ENCODE peak calls at places on chromosomes 5 and 9, in ten cellular contexts. One of them, this sample, is unnamed.

GRCh38 chr5:108345541-108346171 is 36.2 kb downstream of the FBXL17 start:
- DNase-seq in stomach: no peak
- DNase-seq in ovary: no peak
- DNase-seq in A549: peak
- DNase-seq in H1: no peak
- DNase-seq in suprapubic skin: no peak
- DNase-seq in tibial nerve: no peak
- DNase-seq in sigmoid colon: no peak
- DNase-seq in K562: no peak
- DNase-seq in HepG2: peak
- DNase-seq in this sample: no peak

GRCh38 chr9:6645153-6646027 is at the start of gene GLDC:
- DNase-seq in stomach: peak
- DNase-seq in ovary: peak
- DNase-seq in A549: peak
- DNase-seq in H1: peak
- DNase-seq in suprapubic skin: no peak
- DNase-seq in tibial nerve: no peak
- DNase-seq in sigmoid colon: no peak
- DNase-seq in K562: no peak
- DNase-seq in HepG2: peak
- DNase-seq in this sample: peak

GRCh38 chr9:134899168-134899567 is 18.5 kb downstream of the FCN1 start:
- DNase-seq in stomach: no peak
- DNase-seq in ovary: no peak
- DNase-seq in A549: no peak
- DNase-seq in H1: no peak
- DNase-seq in suprapubic skin: no peak
- DNase-seq in tibial nerve: no peak
- DNase-seq in sigmoid colon: no peak
- DNase-seq in K562: no peak
- DNase-seq in HepG2: no peak
- DNase-seq in this sample: no peak

GRCh38 chr9:14993061-14993800 is 83.0 kb upstream of the FREM1 start:
- DNase-seq in stomach: peak
- DNase-seq in ovary: peak
- DNase-seq in A549: peak
- DNase-seq in H1: peak
- DNase-seq in suprapubic skin: peak
- DNase-seq in tibial nerve: peak
- DNase-seq in sigmoid colon: peak
- DNase-seq in K562: peak
- DNase-seq in HepG2: no peak
- DNase-seq in this sample: peak

GRCh38 chr5:173890195-173890951 is 2.2 kb downstream of the CPEB4 start:
- DNase-seq in stomach: no peak
- DNase-seq in ovary: peak
- DNase-seq in A549: no peak
- DNase-seq in H1: no peak
- DNase-seq in suprapubic skin: no peak
- DNase-seq in tibial nerve: no peak
- DNase-seq in sigmoid colon: peak
- DNase-seq in K562: peak
- DNase-seq in HepG2: no peak
- DNase-seq in this sample: no peak

GRCh38 chr5:80672140-80672736 is 17.5 kb upstream of the DHFR start:
- DNase-seq in stomach: peak
- DNase-seq in ovary: peak
- DNase-seq in A549: peak
- DNase-seq in H1: no peak
- DNase-seq in suprapubic skin: peak
- DNase-seq in tibial nerve: peak
- DNase-seq in sigmoid colon: peak
- DNase-seq in K562: peak
- DNase-seq in HepG2: peak
- DNase-seq in this sample: peak

GRCh38 chr5:146529984-146530383 is 14.0 kb upstream of the GPR151 start:
- DNase-seq in stomach: no peak
- DNase-seq in ovary: no peak
- DNase-seq in A549: no peak
- DNase-seq in H1: no peak
- DNase-seq in suprapubic skin: no peak
- DNase-seq in tibial nerve: no peak
- DNase-seq in sigmoid colon: no peak
- DNase-seq in K562: no peak
- DNase-seq in HepG2: no peak
- DNase-seq in this sample: no peak

GRCh38 chr9:35733109-35733541 is 659 bp downstream of the CREB3 start:
- DNase-seq in stomach: no peak
- DNase-seq in ovary: no peak
- DNase-seq in A549: peak
- DNase-seq in H1: peak
- DNase-seq in suprapubic skin: no peak
- DNase-seq in tibial nerve: no peak
- DNase-seq in sigmoid colon: no peak
- DNase-seq in K562: peak
- DNase-seq in HepG2: peak
- DNase-seq in this sample: peak

GRCh38 chr5:14017904-14018303 is 73.4 kb upstream of the DNAH5 start:
- DNase-seq in stomach: no peak
- DNase-seq in ovary: no peak
- DNase-seq in A549: no peak
- DNase-seq in H1: no peak
- DNase-seq in suprapubic skin: no peak
- DNase-seq in tibial nerve: no peak
- DNase-seq in sigmoid colon: no peak
- DNase-seq in K562: no peak
- DNase-seq in HepG2: no peak
- DNase-seq in this sample: no peak

GRCh38 chr5:40021007-40021406 is 596.2 kb upstream of the DAB2 start:
- DNase-seq in stomach: no peak
- DNase-seq in ovary: no peak
- DNase-seq in A549: no peak
- DNase-seq in H1: no peak
- DNase-seq in suprapubic skin: no peak
- DNase-seq in tibial nerve: no peak
- DNase-seq in sigmoid colon: no peak
- DNase-seq in K562: no peak
- DNase-seq in HepG2: no peak
- DNase-seq in this sample: no peak

GRCh38 chr9:113238859-113239231 is 17.5 kb downstream of the SLC31A1 start:
- DNase-seq in stomach: no peak
- DNase-seq in ovary: no peak
- DNase-seq in A549: no peak
- DNase-seq in H1: no peak
- DNase-seq in suprapubic skin: no peak
- DNase-seq in tibial nerve: no peak
- DNase-seq in sigmoid colon: no peak
- DNase-seq in K562: no peak
- DNase-seq in HepG2: no peak
- DNase-seq in this sample: no peak
- TF ChIP-seq EP300 in stomach: no peak
- TF ChIP-seq EP300 in ovary: no peak
- TF ChIP-seq EP300 in A549: no peak
- TF ChIP-seq EP300 in H1: no peak
- TF ChIP-seq EP300 in suprapubic skin: no peak
- TF ChIP-seq EP300 in tibial nerve: no peak
- TF ChIP-seq EP300 in sigmoid colon: no peak
- TF ChIP-seq EP300 in K562: no peak
- TF ChIP-seq EP300 in HepG2: no peak
- TF ChIP-seq EP300 in this sample: no peak

DNA sequence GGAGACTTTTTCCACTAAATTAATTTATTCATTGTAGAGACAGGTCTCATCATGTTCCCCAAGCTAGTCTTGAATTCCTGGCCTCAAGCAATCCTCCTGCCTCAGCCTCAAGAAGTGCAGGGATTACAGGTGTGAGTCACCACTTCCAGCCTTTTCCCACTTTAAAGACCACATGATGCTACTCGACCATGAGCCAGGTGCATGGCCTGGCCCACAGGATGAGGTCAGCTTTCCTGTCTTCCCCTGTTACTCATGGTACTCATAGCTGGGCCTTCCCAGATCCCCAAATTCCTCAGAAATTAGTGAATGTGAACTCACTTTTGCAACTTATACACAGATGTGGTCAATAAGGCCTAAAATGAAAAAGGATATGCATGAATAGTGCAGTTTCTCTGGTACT is 395.9 kb downstream of the SEMA5A start:
- DNase-seq in stomach: no peak
- DNase-seq in ovary: no peak
- DNase-seq in A549: no peak
- DNase-seq in H1: no peak
- DNase-seq in suprapubic skin: no peak
- DNase-seq in tibial nerve: no peak
- DNase-seq in sigmoid colon: no peak
- DNase-seq in K562: no peak
- DNase-seq in HepG2: no peak
- DNase-seq in this sample: no peak
- TF ChIP-seq EP300 in stomach: no peak
- TF ChIP-seq EP300 in ovary: no peak
- TF ChIP-seq EP300 in A549: no peak
- TF ChIP-seq EP300 in H1: no peak
- TF ChIP-seq EP300 in suprapubic skin: no peak
- TF ChIP-seq EP300 in tibial nerve: no peak
- TF ChIP-seq EP300 in sigmoid colon: no peak
- TF ChIP-seq EP300 in K562: no peak
- TF ChIP-seq EP300 in HepG2: no peak
- TF ChIP-seq EP300 in this sample: no peak

DNA sequence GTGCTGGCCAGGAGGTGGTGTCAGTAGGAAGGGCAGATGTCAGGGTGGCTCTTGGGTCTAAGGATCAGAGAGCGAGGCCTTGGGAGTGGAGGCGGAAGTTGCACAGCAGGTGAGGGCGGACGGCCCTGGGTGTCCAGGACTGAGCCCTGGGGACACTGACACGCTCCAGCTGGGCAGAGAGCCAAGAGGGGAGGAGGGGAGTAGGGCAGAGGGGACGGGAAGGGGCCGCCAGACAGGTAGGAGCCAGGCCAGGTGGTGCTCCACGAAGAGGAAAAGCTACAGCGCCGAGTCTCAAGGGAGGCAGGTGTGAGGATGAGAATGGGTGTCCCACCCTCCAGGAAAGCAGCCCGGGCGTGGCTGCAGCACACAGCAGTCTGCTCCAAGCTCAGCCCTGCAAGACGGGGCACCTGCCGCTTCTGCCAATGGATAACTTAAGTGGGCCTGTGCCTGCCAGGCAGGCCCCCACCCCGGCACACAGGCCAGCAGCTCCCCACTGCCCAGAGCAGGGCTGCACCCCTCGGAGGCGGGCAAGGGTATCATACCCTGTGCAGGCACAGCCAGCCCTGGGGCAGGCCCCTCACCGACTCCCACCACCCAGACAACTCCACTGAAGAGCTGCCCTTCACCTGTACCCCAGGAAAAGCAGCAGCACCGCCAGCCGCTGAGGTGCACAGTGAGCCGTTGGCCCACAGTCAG is 4.9 kb downstream of the TPRN start:
- DNase-seq in stomach: peak
- DNase-seq in ovary: no peak
- DNase-seq in A549: no peak
- DNase-seq in H1: no peak
- DNase-seq in suprapubic skin: no peak
- DNase-seq in tibial nerve: no peak
- DNase-seq in sigmoid colon: no peak
- DNase-seq in K562: no peak
- DNase-seq in HepG2: no peak
- DNase-seq in this sample: peak
- TF ChIP-seq EP300 in stomach: no peak
- TF ChIP-seq EP300 in ovary: no peak
- TF ChIP-seq EP300 in A549: no peak
- TF ChIP-seq EP300 in H1: no peak
- TF ChIP-seq EP300 in suprapubic skin: no peak
- TF ChIP-seq EP300 in tibial nerve: no peak
- TF ChIP-seq EP300 in sigmoid colon: no peak
- TF ChIP-seq EP300 in K562: no peak
- TF ChIP-seq EP300 in HepG2: no peak
- TF ChIP-seq EP300 in this sample: peak

DNA sequence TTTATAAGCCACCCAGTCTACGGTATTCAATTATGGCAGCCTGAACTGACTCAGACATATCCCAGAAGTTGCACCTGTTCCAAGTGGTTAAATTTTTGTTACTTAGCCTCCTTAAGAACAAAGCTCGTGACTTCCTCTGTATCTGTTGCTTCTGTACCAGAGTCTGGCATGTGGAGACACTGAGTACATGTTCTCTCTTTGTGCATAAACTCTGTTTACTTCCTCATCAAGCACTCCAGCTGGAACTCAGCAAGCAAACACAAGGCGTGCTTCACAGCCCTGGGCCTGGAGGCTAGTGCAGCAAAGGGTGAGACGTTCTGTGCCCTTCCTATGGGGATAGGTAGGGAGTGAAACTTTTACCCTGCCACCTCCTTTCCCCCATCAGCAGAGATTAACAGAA is 19.0 kb downstream of the C9orf152 start:
- DNase-seq in stomach: peak
- DNase-seq in ovary: peak
- DNase-seq in A549: no peak
- DNase-seq in H1: no peak
- DNase-seq in suprapubic skin: no peak
- DNase-seq in tibial nerve: no peak
- DNase-seq in sigmoid colon: peak
- DNase-seq in K562: no peak
- DNase-seq in HepG2: peak
- DNase-seq in this sample: peak
- TF ChIP-seq EP300 in stomach: no peak
- TF ChIP-seq EP300 in ovary: no peak
- TF ChIP-seq EP300 in A549: no peak
- TF ChIP-seq EP300 in H1: no peak
- TF ChIP-seq EP300 in suprapubic skin: no peak
- TF ChIP-seq EP300 in tibial nerve: peak
- TF ChIP-seq EP300 in sigmoid colon: no peak
- TF ChIP-seq EP300 in K562: no peak
- TF ChIP-seq EP300 in HepG2: no peak
- TF ChIP-seq EP300 in this sample: peak

DNA sequence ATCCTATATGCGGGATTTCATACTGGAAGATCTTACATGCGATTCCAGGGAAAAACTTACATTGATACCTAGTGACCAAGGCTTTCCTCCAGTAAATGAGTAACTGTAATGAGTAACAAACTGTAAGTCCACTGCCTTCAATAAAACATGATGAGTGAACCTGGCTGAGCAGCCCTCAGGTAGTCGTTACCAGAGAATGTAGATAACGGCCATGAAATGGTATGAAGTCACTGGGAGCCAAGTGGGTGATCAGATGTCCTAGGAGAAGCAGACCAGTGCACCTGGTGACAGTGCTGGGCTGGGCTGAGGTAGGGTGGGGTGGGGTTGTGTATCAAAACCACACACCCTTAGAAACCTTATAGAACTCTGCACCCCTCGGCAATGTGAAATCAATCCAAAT is 203.6 kb downstream of the ALDH1A1 start:
- DNase-seq in stomach: no peak
- DNase-seq in ovary: no peak
- DNase-seq in A549: no peak
- DNase-seq in H1: no peak
- DNase-seq in suprapubic skin: no peak
- DNase-seq in tibial nerve: no peak
- DNase-seq in sigmoid colon: no peak
- DNase-seq in K562: no peak
- DNase-seq in HepG2: no peak
- DNase-seq in this sample: peak
- TF ChIP-seq EP300 in stomach: no peak
- TF ChIP-seq EP300 in ovary: no peak
- TF ChIP-seq EP300 in A549: no peak
- TF ChIP-seq EP300 in H1: no peak
- TF ChIP-seq EP300 in suprapubic skin: no peak
- TF ChIP-seq EP300 in tibial nerve: no peak
- TF ChIP-seq EP300 in sigmoid colon: no peak
- TF ChIP-seq EP300 in K562: no peak
- TF ChIP-seq EP300 in HepG2: no peak
- TF ChIP-seq EP300 in this sample: no peak

GRCh38 chr5:418681-419121 is 24.3 kb upstream of the EXOC3 start:
- DNase-seq in stomach: no peak
- DNase-seq in ovary: no peak
- DNase-seq in A549: no peak
- DNase-seq in H1: no peak
- DNase-seq in suprapubic skin: peak
- DNase-seq in tibial nerve: no peak
- DNase-seq in sigmoid colon: peak
- DNase-seq in K562: no peak
- DNase-seq in HepG2: no peak
- DNase-seq in this sample: no peak
- TF ChIP-seq EP300 in stomach: no peak
- TF ChIP-seq EP300 in ovary: no peak
- TF ChIP-seq EP300 in A549: no peak
- TF ChIP-seq EP300 in H1: no peak
- TF ChIP-seq EP300 in suprapubic skin: no peak
- TF ChIP-seq EP300 in tibial nerve: no peak
- TF ChIP-seq EP300 in sigmoid colon: no peak
- TF ChIP-seq EP300 in K562: no peak
- TF ChIP-seq EP300 in HepG2: no peak
- TF ChIP-seq EP300 in this sample: no peak